ENCODE peak calls at places on chromosomes 5 and 9, in eight cellular contexts. One of them, this sample, is unnamed. For H3K36me3, the result is how much of the 10 kb centered on the place peaks cover.

GRCh38 chr9:71691036-71691435 is 77.3 kb downstream of the CEMIP2 start:
- DNase-seq in breast epithelium: no peak
- DNase-seq in K562: no peak
- DNase-seq in tibial artery: no peak
- DNase-seq in tibial nerve: no peak
- DNase-seq in Peyer's patch: no peak
- DNase-seq in CD8-positive, alpha-beta T cell: no peak
- DNase-seq in left ventricle myocardium inferior: no peak
- DNase-seq in this sample: no peak

GRCh38 chr5:145130996-145131395 is 704.1 kb downstream of the PRELID2 start:
- DNase-seq in tibial nerve: no peak
- DNase-seq in tibial artery: no peak
- DNase-seq in K562: no peak
- DNase-seq in breast epithelium: no peak
- DNase-seq in Peyer's patch: no peak
- DNase-seq in CD8-positive, alpha-beta T cell: no peak
- DNase-seq in left ventricle myocardium inferior: no peak
- DNase-seq in this sample: no peak

GRCh38 chr5:67528953-67529352 is 332.4 kb upstream of the CD180 start:
- DNase-seq in CD8-positive, alpha-beta T cell: no peak
- DNase-seq in tibial artery: no peak
- DNase-seq in left ventricle myocardium inferior: no peak
- DNase-seq in K562: no peak
- DNase-seq in breast epithelium: no peak
- DNase-seq in tibial nerve: no peak
- DNase-seq in Peyer's patch: no peak
- DNase-seq in this sample: no peak

GRCh38 chr9:77898864-77899263 is 132.7 kb downstream of the GNAQ start:
- DNase-seq in breast epithelium: no peak
- DNase-seq in Peyer's patch: no peak
- DNase-seq in CD8-positive, alpha-beta T cell: no peak
- DNase-seq in tibial artery: no peak
- DNase-seq in left ventricle myocardium inferior: no peak
- DNase-seq in K562: no peak
- DNase-seq in tibial nerve: no peak
- DNase-seq in this sample: no peak

GRCh38 chr5:81044868-81045267 is 84.7 kb downstream of the RASGRF2 start:
- DNase-seq in Peyer's patch: no peak
- DNase-seq in left ventricle myocardium inferior: no peak
- DNase-seq in breast epithelium: no peak
- DNase-seq in tibial nerve: no peak
- DNase-seq in tibial artery: no peak
- DNase-seq in K562: no peak
- DNase-seq in CD8-positive, alpha-beta T cell: no peak
- DNase-seq in this sample: peak

GRCh38 chr5:72378636-72379289 is 58.6 kb downstream of the PTCD2 start:
- DNase-seq in K562: peak
- DNase-seq in left ventricle myocardium inferior: no peak
- DNase-seq in tibial nerve: no peak
- DNase-seq in CD8-positive, alpha-beta T cell: no peak
- DNase-seq in Peyer's patch: no peak
- DNase-seq in tibial artery: peak
- DNase-seq in breast epithelium: peak
- DNase-seq in this sample: no peak

GRCh38 chr5:104914536-104915070 is 1352.0 kb upstream of the NUDT12 start:
- DNase-seq in tibial artery: no peak
- DNase-seq in left ventricle myocardium inferior: no peak
- DNase-seq in Peyer's patch: no peak
- DNase-seq in breast epithelium: no peak
- DNase-seq in CD8-positive, alpha-beta T cell: no peak
- DNase-seq in tibial nerve: no peak
- DNase-seq in K562: no peak
- DNase-seq in this sample: no peak

GRCh38 chr5:150671509-150672236 is 10.6 kb downstream of the MYOZ3 start:
- DNase-seq in left ventricle myocardium inferior: no peak
- DNase-seq in K562: peak
- DNase-seq in Peyer's patch: no peak
- DNase-seq in tibial artery: no peak
- DNase-seq in breast epithelium: no peak
- DNase-seq in tibial nerve: no peak
- DNase-seq in CD8-positive, alpha-beta T cell: no peak
- DNase-seq in this sample: no peak

GRCh38 chr9:116499986-116500871 is 186.9 kb upstream of the TRIM32 start:
- DNase-seq in tibial nerve: no peak
- DNase-seq in left ventricle myocardium inferior: no peak
- DNase-seq in K562: peak
- DNase-seq in CD8-positive, alpha-beta T cell: no peak
- DNase-seq in Peyer's patch: no peak
- DNase-seq in breast epithelium: no peak
- DNase-seq in tibial artery: no peak
- DNase-seq in this sample: no peak

GRCh38 chr5:133611357-133612020 is 852 bp downstream of the FSTL4 start:
- DNase-seq in breast epithelium: no peak
- DNase-seq in tibial nerve: no peak
- DNase-seq in K562: no peak
- DNase-seq in left ventricle myocardium inferior: no peak
- DNase-seq in Peyer's patch: no peak
- DNase-seq in CD8-positive, alpha-beta T cell: no peak
- DNase-seq in tibial artery: no peak
- DNase-seq in this sample: no peak

GRCh38 chr9:13786131-13786530 is 506.6 kb upstream of the MPDZ start:
- DNase-seq in tibial nerve: peak
- DNase-seq in CD8-positive, alpha-beta T cell: no peak
- DNase-seq in breast epithelium: no peak
- DNase-seq in K562: no peak
- DNase-seq in left ventricle myocardium inferior: peak
- DNase-seq in tibial artery: peak
- DNase-seq in Peyer's patch: no peak
- DNase-seq in this sample: no peak

GRCh38 chr9:17628617-17629016 is 49.8 kb downstream of the SH3GL2 start:
- DNase-seq in K562: no peak
- DNase-seq in tibial nerve: no peak
- DNase-seq in CD8-positive, alpha-beta T cell: no peak
- DNase-seq in breast epithelium: no peak
- DNase-seq in Peyer's patch: no peak
- DNase-seq in left ventricle myocardium inferior: no peak
- DNase-seq in tibial artery: no peak
- DNase-seq in this sample: no peak

GRCh38 chr5:17411436-17411835 is 86.6 kb upstream of the TAF11L2 start:
- DNase-seq in K562: no peak
- DNase-seq in Peyer's patch: no peak
- DNase-seq in breast epithelium: no peak
- DNase-seq in left ventricle myocardium inferior: no peak
- DNase-seq in tibial nerve: no peak
- DNase-seq in tibial artery: no peak
- DNase-seq in CD8-positive, alpha-beta T cell: no peak
- DNase-seq in this sample: no peak

GRCh38 chr5:140106101-140106500 is 7.8 kb upstream of the PURA start:
- DNase-seq in Peyer's patch: no peak
- DNase-seq in left ventricle myocardium inferior: no peak
- DNase-seq in breast epithelium: no peak
- DNase-seq in tibial nerve: no peak
- DNase-seq in K562: no peak
- DNase-seq in CD8-positive, alpha-beta T cell: no peak
- DNase-seq in tibial artery: no peak
- DNase-seq in this sample: no peak

GRCh38 chr9:126536836-126537465 is 76.8 kb upstream of the LMX1B start:
- DNase-seq in K562: no peak
- DNase-seq in tibial nerve: no peak
- DNase-seq in left ventricle myocardium inferior: no peak
- DNase-seq in Peyer's patch: no peak
- DNase-seq in CD8-positive, alpha-beta T cell: no peak
- DNase-seq in tibial artery: no peak
- DNase-seq in breast epithelium: no peak
- DNase-seq in this sample: no peak

GRCh38 chr9:74245871-74246552 is 251.1 kb upstream of the RORB start:
- DNase-seq in Peyer's patch: no peak
- DNase-seq in left ventricle myocardium inferior: no peak
- DNase-seq in CD8-positive, alpha-beta T cell: no peak
- DNase-seq in tibial artery: no peak
- DNase-seq in tibial nerve: no peak
- DNase-seq in K562: no peak
- DNase-seq in breast epithelium: no peak
- DNase-seq in this sample: no peak

GRCh38 chr9:99039388-99040182 is 65.3 kb upstream of the TGFBR1 start:
- DNase-seq in tibial artery: no peak
- DNase-seq in tibial nerve: no peak
- DNase-seq in breast epithelium: no peak
- DNase-seq in left ventricle myocardium inferior: no peak
- DNase-seq in CD8-positive, alpha-beta T cell: no peak
- DNase-seq in Peyer's patch: no peak
- DNase-seq in K562: no peak
- DNase-seq in this sample: no peak

GRCh38 chr9:18396102-18396728 is 77.7 kb upstream of the ADAMTSL1 start:
- DNase-seq in breast epithelium: no peak
- DNase-seq in left ventricle myocardium inferior: no peak
- DNase-seq in Peyer's patch: no peak
- DNase-seq in CD8-positive, alpha-beta T cell: no peak
- DNase-seq in K562: no peak
- DNase-seq in tibial nerve: no peak
- DNase-seq in tibial artery: no peak
- DNase-seq in this sample: no peak

GRCh38 chr9:4318741-4319140 is 18.9 kb upstream of the GLIS3 start:
- DNase-seq in breast epithelium: no peak
- DNase-seq in left ventricle myocardium inferior: no peak
- DNase-seq in tibial artery: no peak
- DNase-seq in K562: no peak
- DNase-seq in CD8-positive, alpha-beta T cell: no peak
- DNase-seq in Peyer's patch: no peak
- DNase-seq in tibial nerve: no peak
- DNase-seq in this sample: no peak

GRCh38 chr5:132458226-132458560 is 32.4 kb downstream of the IRF1 start:
- DNase-seq in left ventricle myocardium inferior: no peak
- DNase-seq in K562: no peak
- DNase-seq in CD8-positive, alpha-beta T cell: no peak
- DNase-seq in Peyer's patch: no peak
- DNase-seq in tibial nerve: no peak
- DNase-seq in tibial artery: no peak
- DNase-seq in breast epithelium: no peak
- DNase-seq in this sample: no peak

DNA sequence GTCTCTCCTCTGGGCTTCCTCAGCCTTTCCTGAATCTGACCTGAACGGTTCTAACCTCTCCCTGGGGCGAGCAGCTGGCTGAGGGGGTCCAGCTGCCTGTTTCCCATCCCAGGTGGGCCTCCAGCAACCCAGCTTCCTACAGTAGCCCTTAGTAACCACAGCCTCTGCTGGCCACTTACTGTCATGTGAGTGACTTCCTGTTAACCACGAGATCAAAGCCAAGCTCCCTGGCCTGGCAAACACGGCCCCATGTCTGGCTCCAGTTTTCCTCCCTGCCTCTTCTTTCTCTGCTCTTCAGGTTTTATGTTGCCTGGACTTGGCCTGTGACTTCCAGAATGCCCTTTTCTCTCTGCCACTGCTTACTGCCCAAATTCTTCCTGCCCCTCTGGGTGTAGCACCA is 47.2 kb upstream of the DAB2IP start:
- DNase-seq in left ventricle myocardium inferior: no peak
- DNase-seq in tibial nerve: no peak
- DNase-seq in tibial artery: peak
- DNase-seq in Peyer's patch: no peak
- DNase-seq in CD8-positive, alpha-beta T cell: no peak
- DNase-seq in K562: no peak
- DNase-seq in breast epithelium: no peak
- DNase-seq in this sample: no peak
- TF ChIP-seq CTCF in left ventricle myocardium inferior: no peak
- TF ChIP-seq CTCF in tibial nerve: no peak
- TF ChIP-seq CTCF in tibial artery: no peak
- TF ChIP-seq CTCF in Peyer's patch: no peak
- TF ChIP-seq CTCF in CD8-positive, alpha-beta T cell: no peak
- TF ChIP-seq CTCF in K562: no peak
- TF ChIP-seq CTCF in breast epithelium: no peak
- TF ChIP-seq CTCF in this sample: no peak

DNA sequence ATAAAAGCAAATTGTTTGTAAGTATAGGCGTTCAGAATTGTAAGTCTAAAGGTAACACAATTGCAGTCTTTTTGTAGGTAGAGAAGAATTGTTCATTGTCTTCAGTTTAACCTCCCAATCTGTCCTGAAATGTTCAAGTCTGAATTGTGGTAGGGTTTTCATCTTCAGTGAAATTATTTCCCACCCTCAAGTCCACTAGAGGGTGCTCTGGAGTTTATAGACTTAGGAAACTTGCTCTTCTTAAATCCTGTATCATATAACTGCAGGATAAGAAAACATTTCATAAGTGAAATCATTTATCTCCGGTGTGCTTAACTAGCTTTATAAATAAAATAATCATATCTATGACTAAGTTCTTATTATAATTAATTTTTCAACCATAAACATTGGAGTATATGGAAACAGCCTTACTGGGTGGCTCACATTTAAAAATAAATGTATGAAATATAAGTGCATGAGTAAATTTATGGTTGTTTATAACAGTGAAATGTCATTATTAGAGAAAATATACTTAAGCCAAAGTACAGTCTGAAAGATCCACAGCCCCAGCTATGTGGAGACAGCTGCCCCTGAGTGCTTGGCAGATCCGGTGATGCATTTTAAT is 182.4 kb upstream of the OTULINL start:
- DNase-seq in breast epithelium: no peak
- DNase-seq in CD8-positive, alpha-beta T cell: no peak
- DNase-seq in K562: peak
- DNase-seq in left ventricle myocardium inferior: no peak
- DNase-seq in Peyer's patch: no peak
- DNase-seq in tibial artery: no peak
- DNase-seq in tibial nerve: no peak
- DNase-seq in this sample: no peak
- H3K36me3 ChIP-seq in breast epithelium: under half
- H3K36me3 ChIP-seq in CD8-positive, alpha-beta T cell: under half
- H3K36me3 ChIP-seq in K562: under half
- H3K36me3 ChIP-seq in left ventricle myocardium inferior: under half
- H3K36me3 ChIP-seq in Peyer's patch: under half
- H3K36me3 ChIP-seq in tibial artery: under half
- H3K36me3 ChIP-seq in tibial nerve: under half
- H3K36me3 ChIP-seq in this sample: under half

DNA sequence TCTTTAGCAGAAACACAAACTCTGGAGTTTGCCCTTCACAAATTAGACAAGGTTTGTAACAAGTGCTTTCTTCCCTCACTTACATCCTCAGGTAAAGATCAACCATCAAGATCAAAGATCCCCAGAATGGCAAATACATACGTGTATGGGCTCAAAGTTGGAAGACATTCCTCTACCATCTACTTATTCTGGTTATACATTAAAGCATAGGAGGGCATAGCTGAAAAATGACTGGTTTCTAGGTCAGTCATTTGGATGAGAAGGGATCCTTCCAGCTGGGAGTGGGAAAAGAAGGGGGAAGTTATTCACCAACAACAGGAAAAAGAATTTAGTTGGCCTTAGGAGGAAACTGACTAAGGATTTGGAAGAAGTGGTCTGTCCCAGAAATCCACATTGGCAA is 1.9 kb downstream of the DAB2 start:
- DNase-seq in tibial artery: no peak
- DNase-seq in CD8-positive, alpha-beta T cell: no peak
- DNase-seq in K562: no peak
- DNase-seq in breast epithelium: no peak
- DNase-seq in left ventricle myocardium inferior: no peak
- DNase-seq in Peyer's patch: no peak
- DNase-seq in tibial nerve: no peak
- DNase-seq in this sample: no peak
- H3K4me3 ChIP-seq in tibial artery: peak
- H3K4me3 ChIP-seq in CD8-positive, alpha-beta T cell: no peak
- H3K4me3 ChIP-seq in K562: no peak
- H3K4me3 ChIP-seq in breast epithelium: peak
- H3K4me3 ChIP-seq in left ventricle myocardium inferior: peak
- H3K4me3 ChIP-seq in Peyer's patch: peak
- H3K4me3 ChIP-seq in tibial nerve: peak
- H3K4me3 ChIP-seq in this sample: no peak

GRCh38 chr5:41641621-41642020 is 131.2 kb upstream of the PLCXD3 start:
- DNase-seq in K562: no peak
- DNase-seq in Peyer's patch: no peak
- DNase-seq in left ventricle myocardium inferior: no peak
- DNase-seq in CD8-positive, alpha-beta T cell: no peak
- DNase-seq in breast epithelium: no peak
- DNase-seq in tibial nerve: no peak
- DNase-seq in tibial artery: no peak
- DNase-seq in this sample: no peak
- TF ChIP-seq CTCF in K562: no peak
- TF ChIP-seq CTCF in Peyer's patch: no peak
- TF ChIP-seq CTCF in left ventricle myocardium inferior: peak
- TF ChIP-seq CTCF in CD8-positive, alpha-beta T cell: no peak
- TF ChIP-seq CTCF in breast epithelium: no peak
- TF ChIP-seq CTCF in tibial nerve: no peak
- TF ChIP-seq CTCF in tibial artery: no peak
- TF ChIP-seq CTCF in this sample: peak